ENCODE peak calls at places on chromosome 4, in four cellular contexts. X, K, Y and B are unnamed samples.

GRCh38 chr4:74674750-74675149 is 119.6 kb downstream of the BTC start:
- DNase-seq in X (no peak), K (no peak), Y (no peak), B (no peak)

GRCh38 chr4:153765836-153766235 is 6.0 kb upstream of the RNF175 start:
- DNase-seq in K (no peak), Y (no peak), X (no peak), B (no peak)

GRCh38 chr4:152011469-152011868 is 250.7 kb upstream of the GATB start:
- DNase-seq in Y (no peak), X (no peak), K (no peak), B (no peak)

GRCh38 chr4:169064281-169064680 is 54.2 kb upstream of the CBR4 start:
- DNase-seq in X (no peak), K (no peak), Y (no peak), B (no peak)

GRCh38 chr4:137664416-137664815 is 132.1 kb upstream of the PCDH18 start:
- DNase-seq in K (no peak), X (no peak), Y (no peak), B (no peak)

GRCh38 chr4:169948271-169948670 is 77.9 kb downstream of the MFAP3L start:
- DNase-seq in X (no peak), Y (no peak), K (no peak), B (no peak)

GRCh38 chr4:180925800-180926199 is 1317.4 kb upstream of the TENM3 start:
- DNase-seq in X (no peak), Y (no peak), K (no peak), B (no peak)

GRCh38 chr4:185559913-185560281 is 24.6 kb upstream of the PDLIM3 start:
- DNase-seq in K (peak), X (no peak), Y (peak), B (peak)

GRCh38 chr4:131316086-131316485 is 1833.0 kb upstream of the PCDH10 start:
- DNase-seq in X (no peak), K (no peak), Y (no peak), B (no peak)

GRCh38 chr4:183276106-183276505 is 44.0 kb downstream of the CLDN22 start:
- DNase-seq in K (no peak), X (no peak), Y (no peak), B (no peak)

GRCh38 chr4:160175064-160175643 is 1072.3 kb downstream of the RAPGEF2 start:
- DNase-seq in K (no peak), Y (peak), X (peak), B (no peak)

GRCh38 chr4:116082808-116083366 is 969.5 kb upstream of the NDST4 start:
- DNase-seq in Y (no peak), K (no peak), X (no peak), B (no peak)

GRCh38 chr4:52665592-52665991 is 6.5 kb upstream of the USP46 start:
- DNase-seq in X (no peak), K (no peak), Y (no peak), B (no peak)

GRCh38 chr4:115711575-115711974 is 598.2 kb upstream of the NDST4 start:
- DNase-seq in K (no peak), Y (peak), X (no peak), B (no peak)

GRCh38 chr4:76585897-76586360 is 150.9 kb downstream of the SHROOM3 start:
- DNase-seq in Y (peak), X (peak), K (peak), B (peak)

GRCh38 chr4:156660470-156660869 is 311.1 kb downstream of the PDGFC start:
- DNase-seq in X (no peak), K (no peak), Y (no peak), B (no peak)

GRCh38 chr4:156638332-156638731 is 333.3 kb downstream of the PDGFC start:
- DNase-seq in K (no peak), X (no peak), Y (peak), B (no peak)

GRCh38 chr4:140135529-140136021 is 18.4 kb downstream of the MAML3 start:
- DNase-seq in Y (no peak), K (peak), X (peak), B (no peak)

GRCh38 chr4:177228599-177228998 is 81.1 kb upstream of the NEIL3 start:
- DNase-seq in Y (no peak), K (no peak), X (no peak), B (no peak)

GRCh38 chr4:19494958-19495357 is 756.7 kb upstream of the SLIT2 start:
- DNase-seq in K (no peak), Y (no peak), X (no peak), B (no peak)

GRCh38 chr4:23855912-23856605 is 33.8 kb downstream of the PPARGC1A start:
- DNase-seq in Y (peak), K (peak), X (no peak), B (no peak)

GRCh38 chr4:123409301-123409700 is 12.7 kb downstream of the SPRY1 start:
- DNase-seq in X (no peak), K (no peak), Y (no peak), B (no peak)

GRCh38 chr4:24544208-24544607 is 40.1 kb downstream of the DHX15 start:
- DNase-seq in K (no peak), Y (no peak), X (no peak), B (no peak)

GRCh38 chr4:74158561-74159396 is 861 bp downstream of the MTHFD2L start:
- DNase-seq in Y (no peak), X (no peak), K (no peak), B (no peak)

GRCh38 chr4:101269682-101270081 is 77.6 kb downstream of the PPP3CA start:
- DNase-seq in Y (no peak), X (no peak), K (no peak), B (no peak)

GRCh38 chr4:151896880-151897279 is 136.1 kb upstream of the GATB start:
- DNase-seq in X (no peak), Y (no peak), K (no peak), B (no peak)